ENCODE peak calls at places on chromosome 11, in seven cellular contexts. O, G, W, K, P, L and C are unnamed samples.

GRCh38 chr11:122101625-122102291 is 14.3 kb downstream of the BLID start:
- DNase-seq in K (peak), O (no peak), W (peak), L (peak), P (no peak), G (peak), C (no peak)

GRCh38 chr11:124669193-124669592 is 4.3 kb downstream of the SIAE start:
- DNase-seq in K (peak), G (peak), P (no peak), W (peak), L (peak), O (no peak), C (peak)

GRCh38 chr11:131278472-131278871 is 91.9 kb upstream of the NTM start:
- DNase-seq in O (no peak), L (no peak), P (no peak), W (no peak), G (no peak), K (no peak), C (no peak)

GRCh38 chr11:117631336-117632090 is 165.5 kb downstream of the DSCAML1 start:
- DNase-seq in G (no peak), K (no peak), O (no peak), L (no peak), W (no peak), P (no peak), C (no peak)

GRCh38 chr11:127675602-127676001 is 675.0 kb upstream of the KIRREL3 start:
- DNase-seq in K (no peak), W (no peak), O (no peak), P (no peak), G (peak), L (peak), C (no peak)

GRCh38 chr11:93051181-93051580 is 81.7 kb downstream of the MTNR1B start:
- DNase-seq in L (peak), O (no peak), P (no peak), W (no peak), K (no peak), G (no peak), C (no peak)

GRCh38 chr11:118645066-118645715 is 34.3 kb downstream of the TREH start:
- DNase-seq in K (no peak), L (no peak), W (no peak), O (no peak), G (no peak), P (no peak), C (no peak)

GRCh38 chr11:44179173-44179572 is 83.7 kb downstream of the EXT2 start:
- DNase-seq in P (no peak), L (peak), W (no peak), K (no peak), G (no peak), O (no peak), C (no peak)

GRCh38 chr11:77047007-77047927 is 13.1 kb downstream of the B3GNT6 start:
- DNase-seq in L (peak), O (peak), W (peak), G (peak), P (peak), K (peak), C (peak)

GRCh38 chr11:45583981-45584380 is 81.4 kb downstream of the CHST1 start:
- DNase-seq in P (no peak), K (no peak), L (no peak), G (no peak), W (no peak), O (no peak), C (no peak)

GRCh38 chr11:73996161-73996747 is 12.6 kb downstream of the UCP3 start:
- DNase-seq in L (no peak), O (no peak), K (no peak), W (no peak), G (no peak), P (no peak), C (no peak)

GRCh38 chr11:64271339-64272132 is 12.9 kb downstream of the BAD start:
- DNase-seq in P (peak), L (peak), K (peak), W (peak), G (peak), O (peak), C (peak)

GRCh38 chr11:111429066-111429506 is 50.0 kb upstream of the POU2AF1 start:
- DNase-seq in O (peak), K (peak), P (no peak), L (peak), G (peak), W (no peak), C (peak)

GRCh38 chr11:134823970-134824369 is 411.9 kb upstream of the B3GAT1 start:
- DNase-seq in O (no peak), L (no peak), W (no peak), P (no peak), G (no peak), K (no peak), C (no peak)